ENCODE peak calls at places on chromosomes 7 and 10, in seven cellular contexts. L is adipocyte; Y is AG04450; S is stimulated activated CD4-positive, alpha-beta T cell treated with anti-CD3 and anti-CD28 coated beads, Interleukin-12 subunit alpha, Interleukin-12 subunit beta, amount 100 ng/mL, for 4 hours; I is naive thymus-derived CD8-positive, alpha-beta T cell; Z is stimulated activated CD8-positive, alpha-beta memory T cell treated with anti-CD3 and anti-CD28 coated beads, Interleukin-2, amount 100 ng/mL, for 1 hour; C is NCI-H446 treated with DMSO at 0.1 percent for 48 hours. G is an unnamed sample.

GRCh38 chr7:92644406-92645113 is 54.4 kb upstream of the FAM133B start:
- DNase-seq in L (no peak), Y (no peak), S (no peak), I (no peak), Z (no peak), C (no peak), G (peak)

GRCh38 chr7:137755846-137756685 is 90.7 kb downstream of the DGKI start:
- DNase-seq in L (no peak), Y (no peak), S (no peak), I (no peak), Z (no peak), C (no peak), G (no peak)

GRCh38 chr10:129963076-129963830 is 821 bp downstream of the EBF3 start:
- DNase-seq in L (peak), Y (no peak), S (no peak), I (no peak), Z (no peak), C (no peak), G (no peak)

GRCh38 chr7:24591152-24591551 is 17.9 kb downstream of the PALS2 start:
- DNase-seq in L (no peak), Y (no peak), S (no peak), I (no peak), Z (no peak), C (no peak), G (no peak)

GRCh38 chr10:31187182-31187581 is 131.8 kb upstream of the ZEB1 start:
- DNase-seq in L (no peak), Y (no peak), S (no peak), I (no peak), Z (no peak), C (no peak), G (no peak)

GRCh38 chr10:121668336-121669009 is 70.2 kb upstream of the FGFR2 start:
- DNase-seq in L (no peak), Y (no peak), S (no peak), I (no peak), Z (no peak), C (no peak), G (no peak)

GRCh38 chr7:151137076-151137611 is 30.4 kb downstream of the GBX1 start:
- DNase-seq in L (no peak), Y (no peak), S (no peak), I (no peak), Z (no peak), C (no peak), G (no peak)

GRCh38 chr10:42783181-42783549 is 570 bp downstream of the BMS1 start:
- DNase-seq in L (peak), Y (peak), S (peak), I (no peak), Z (no peak), C (no peak), G (no peak)

GRCh38 chr10:88642991-88643390 is 21.3 kb upstream of the LIPF start:
- DNase-seq in L (peak), Y (no peak), S (no peak), I (no peak), Z (no peak), C (no peak), G (no peak)

GRCh38 chr10:42961156-42961589 is 115.7 kb upstream of the RET start:
- DNase-seq in L (no peak), Y (no peak), S (no peak), I (no peak), Z (no peak), C (no peak), G (no peak)

GRCh38 chr7:12139421-12139820 is 71.7 kb upstream of the TMEM106B start:
- DNase-seq in L (no peak), Y (no peak), S (no peak), I (no peak), Z (no peak), C (no peak), G (peak)

GRCh38 chr7:31101544-31101943 is 49.4 kb downstream of the ADCYAP1R1 start:
- DNase-seq in L (no peak), Y (no peak), S (no peak), I (no peak), Z (no peak), C (no peak), G (no peak)

GRCh38 chr7:100914879-100915442 is 19.3 kb upstream of the ACHE start:
- DNase-seq in L (no peak), Y (no peak), S (no peak), I (no peak), Z (no peak), C (no peak), G (no peak)

GRCh38 chr7:123637203-123637602 is 18.5 kb upstream of the LMOD2 start:
- DNase-seq in L (no peak), Y (no peak), S (no peak), I (no peak), Z (no peak), C (no peak), G (peak)

GRCh38 chr10:8640878-8641277 is 586.4 kb downstream of the GATA3 start:
- DNase-seq in L (no peak), Y (no peak), S (no peak), I (no peak), Z (no peak), C (no peak), G (no peak)

GRCh38 chr7:143299840-143300239 is 11.7 kb downstream of the CASP2 start:
- DNase-seq in L (peak), Y (no peak), S (peak), I (peak), Z (peak), C (no peak), G (peak)

GRCh38 chr7:44286618-44287487 is 38.5 kb downstream of the CAMK2B start:
- DNase-seq in L (no peak), Y (no peak), S (no peak), I (no peak), Z (no peak), C (no peak), G (no peak)